ENCODE peak calls at places on chromosomes 11 and 22, in four cellular contexts. E, M, Q and O are unnamed samples.
A peak's percentile ranks its signal among the peaks of the same experiment; 100 is the strongest.

GRCh38 chr11:109752212-109752825 is 330.3 kb downstream of the C11orf87 start:
- DNase-seq in E (no peak), M (no peak), Q (no peak), O (no peak)

GRCh38 chr11:824942-825341 is 2.8 kb upstream of the CRACR2B start:
- DNase-seq in E (no peak), M (no peak), Q (no peak), O (no peak)

GRCh38 chr11:104668797-104669463 is 229.3 kb downstream of the CASP12 start:
- DNase-seq in E (no peak), M (no peak), Q (peak; percentile 61), O (peak; percentile 88)

GRCh38 chr11:131278472-131278871 is 91.9 kb upstream of the NTM start:
- DNase-seq in E (no peak), M (no peak), Q (no peak), O (no peak)

GRCh38 chr11:76216536-76217326 is 10.4 kb upstream of the WNT11 start:
- DNase-seq in E (no peak), M (no peak), Q (no peak), O (peak; percentile 46)

GRCh38 chr11:109424893-109425292 is 2.9 kb downstream of the C11orf87 start:
- DNase-seq in E (peak; percentile 66), M (no peak), Q (no peak), O (no peak)

GRCh38 chr11:115778928-115779650 is 274.9 kb upstream of the CADM1 start:
- DNase-seq in E (no peak), M (no peak), Q (no peak), O (no peak)

GRCh38 chr11:75931124-75931523 is 116.1 kb downstream of the UVRAG start:
- DNase-seq in E (no peak), M (no peak), Q (peak; percentile 2), O (no peak)

GRCh38 chr11:31419669-31420068 is 50.0 kb downstream of the DNAJC24 start:
- DNase-seq in E (no peak), M (no peak), Q (no peak), O (no peak)

GRCh38 chr22:24525416-24526037 is 29.4 kb downstream of the GUCD1 start:
- DNase-seq in E (peak; percentile 85), M (peak; percentile 61), Q (peak; percentile 58), O (peak; percentile 72)

GRCh38 chr22:33864723-33865130 is 55.5 kb downstream of the LARGE1 start:
- DNase-seq in E (no peak), M (no peak), Q (no peak), O (no peak)

GRCh38 chr11:6397156-6397555 is 6.9 kb downstream of the SMPD1 start:
- DNase-seq in E (no peak), M (no peak), Q (no peak), O (peak; percentile 39)

GRCh38 chr11:78607691-78608090 is 33.0 kb upstream of the NARS2 start:
- DNase-seq in E (no peak), M (no peak), Q (no peak), O (no peak)

GRCh38 chr22:26610983-26611382 is 6.8 kb downstream of the CRYBB1 start:
- DNase-seq in E (no peak), M (no peak), Q (no peak), O (no peak)

GRCh38 chr11:57484141-57484710 is 23.9 kb downstream of the RTN4RL2 start:
- DNase-seq in E (no peak), M (no peak), Q (no peak), O (no peak)

GRCh38 chr11:111829185-111829968 is 42.0 kb downstream of the ALG9 start:
- DNase-seq in E (no peak), M (no peak), Q (no peak), O (no peak)

GRCh38 chr11:120061036-120061760 is 76.7 kb downstream of the TRIM29 start:
- DNase-seq in E (no peak), M (no peak), Q (no peak), O (no peak)

GRCh38 chr22:28547132-28547842 is 132.4 kb downstream of the TTC28 start:
- DNase-seq in E (no peak), M (no peak), Q (no peak), O (no peak)

GRCh38 chr11:130806746-130807145 is 109.5 kb downstream of the SNX19 start:
- DNase-seq in E (no peak), M (no peak), Q (no peak), O (no peak)

GRCh38 chr11:774873-775592 is 2.3 kb downstream of the GATD1 start:
- DNase-seq in E (peak; percentile 64), M (no peak), Q (no peak), O (no peak)

GRCh38 chr11:48004456-48004855 is 24.1 kb downstream of the PTPRJ start:
- DNase-seq in E (no peak), M (no peak), Q (no peak), O (no peak)

GRCh38 chr11:61555051-61555969 is 25.6 kb downstream of the SYT7 start:
- DNase-seq in E (no peak), M (no peak), Q (no peak), O (peak; percentile 42)

GRCh38 chr11:74055938-74056337 is 47.1 kb upstream of the UCP3 start:
- DNase-seq in E (no peak), M (no peak), Q (peak; percentile 52), O (peak; percentile 29)

GRCh38 chr11:118628432-118628831 is 21.0 kb downstream of the PHLDB1 start:
- DNase-seq in E (no peak), M (no peak), Q (no peak), O (no peak)

GRCh38 chr11:118631109-118631508 is 23.7 kb downstream of the PHLDB1 start:
- DNase-seq in E (no peak), M (no peak), Q (no peak), O (no peak)

GRCh38 chr11:118628861-118629549 is 21.6 kb downstream of the PHLDB1 start:
- DNase-seq in E (no peak), M (no peak), Q (no peak), O (no peak)

GRCh38 chr11:118631510-118631909 is 24.1 kb downstream of the PHLDB1 start:
- DNase-seq in E (no peak), M (no peak), Q (no peak), O (no peak)

GRCh38 chr11:118629761-118630661 is 22.6 kb downstream of the PHLDB1 start:
- DNase-seq in E (no peak), M (no peak), Q (no peak), O (no peak)
- H3K4me3 ChIP-seq in E (no peak overlapping the region), M (no peak overlapping the region), Q (no peak overlapping the region), O (no peak overlapping the region)

GRCh38 chr22:38921126-38921525 is 36.3 kb upstream of the APOBEC3A start:
- DNase-seq in E (no peak), M (no peak), Q (no peak), O (no peak)
- H3K27ac ChIP-seq in E (no peak overlapping the region), M (no peak overlapping the region), Q (no peak overlapping the region), O (no peak overlapping the region)

GRCh38 chr22:20297414-20298109 is 22.3 kb downstream of the DGCR6L start:
- DNase-seq in E (no peak), M (no peak), Q (no peak), O (no peak)

GRCh38 chr22:20302438-20303228 is 17.2 kb downstream of the DGCR6L start:
- DNase-seq in E (no peak), M (no peak), Q (no peak), O (no peak)

GRCh38 chr22:20298803-20299735 is 20.8 kb downstream of the DGCR6L start:
- DNase-seq in E (peak; percentile 95), M (peak; percentile 87), Q (no peak), O (peak; percentile 89)

GRCh38 chr22:20298110-20298802 is 21.6 kb downstream of the DGCR6L start:
- DNase-seq in E (no peak), M (no peak), Q (no peak), O (no peak)

GRCh38 chr22:20299736-20300136 is 20.1 kb downstream of the DGCR6L start:
- DNase-seq in E (peak; percentile 84), M (no peak), Q (no peak), O (peak; percentile 40)
- H3K4me3 ChIP-seq in E (peak overlapping the region; percentile 60), M (peak overlapping the region; percentile 61), Q (peak overlapping the region; percentile 46), O (peak overlapping the region; percentile 54)

DNA sequence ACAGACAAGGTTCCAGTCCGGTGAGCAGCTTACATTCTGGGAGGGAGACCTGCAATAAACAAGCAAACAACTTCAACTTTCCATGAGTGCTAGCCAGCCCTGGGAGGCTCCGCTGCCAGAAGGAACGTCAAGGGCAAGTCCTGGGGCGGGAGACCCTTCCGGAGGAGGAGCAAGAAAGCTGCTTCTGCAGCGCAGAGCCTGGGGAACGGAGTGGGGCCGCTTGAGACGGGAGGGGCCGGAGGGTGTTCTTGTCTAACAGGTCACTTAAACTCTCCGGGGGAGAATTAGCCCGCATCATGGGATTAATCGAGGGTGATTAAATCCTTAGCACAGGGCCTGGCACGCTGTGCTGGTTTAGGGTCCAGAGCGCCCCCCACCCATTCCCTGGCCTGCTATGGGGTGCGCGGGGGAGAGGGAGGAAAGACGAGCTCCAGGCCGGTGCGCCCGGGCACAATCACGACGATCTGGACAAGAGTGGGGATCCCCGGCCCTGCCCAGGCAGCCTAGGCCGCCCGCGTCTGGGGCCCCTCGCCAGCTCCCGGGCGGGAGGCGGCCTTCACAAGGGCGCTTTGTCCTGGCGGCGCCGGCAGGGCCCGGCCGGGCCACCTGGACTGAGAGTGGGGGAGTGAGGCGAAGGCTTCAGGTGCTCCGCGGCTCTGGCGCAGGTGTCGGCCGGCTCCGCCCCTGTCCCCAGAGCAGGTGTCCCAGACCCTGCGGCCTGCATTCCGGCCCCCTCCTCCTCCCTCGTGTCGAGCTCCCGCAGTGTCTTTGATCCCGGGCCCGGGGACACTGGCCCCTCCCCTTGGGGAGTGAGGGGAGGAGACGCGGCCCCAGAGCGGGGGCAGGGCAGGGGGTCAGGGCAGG is 663 bp upstream of the LARGE2 start:
- DNase-seq in E (peak; percentile 91), M (no peak), Q (no peak), O (no peak)
- H3K27ac ChIP-seq in E (peak overlapping the region; percentile 84), M (no peak overlapping the region), Q (no peak overlapping the region), O (no peak overlapping the region)

GRCh38 chr11:22430286-22430685 is 92.1 kb downstream of the SLC17A6 start:
- DNase-seq in E (no peak), M (no peak), Q (no peak), O (no peak)

GRCh38 chr11:22432331-22433065 is 94.3 kb downstream of the SLC17A6 start:
- DNase-seq in E (no peak), M (no peak), Q (no peak), O (no peak)

GRCh38 chr11:22433517-22433916 is 95.3 kb downstream of the SLC17A6 start:
- DNase-seq in E (no peak), M (no peak), Q (no peak), O (no peak)

GRCh38 chr11:22431074-22431473 is 92.9 kb downstream of the SLC17A6 start:
- DNase-seq in E (no peak), M (no peak), Q (no peak), O (no peak)

GRCh38 chr11:22433066-22433450 is 94.9 kb downstream of the SLC17A6 start:
- DNase-seq in E (no peak), M (no peak), Q (no peak), O (no peak)
- H3K4me3 ChIP-seq in E (peak overlapping the region; percentile 27), M (no peak overlapping the region), Q (no peak overlapping the region), O (no peak overlapping the region)

DNA sequence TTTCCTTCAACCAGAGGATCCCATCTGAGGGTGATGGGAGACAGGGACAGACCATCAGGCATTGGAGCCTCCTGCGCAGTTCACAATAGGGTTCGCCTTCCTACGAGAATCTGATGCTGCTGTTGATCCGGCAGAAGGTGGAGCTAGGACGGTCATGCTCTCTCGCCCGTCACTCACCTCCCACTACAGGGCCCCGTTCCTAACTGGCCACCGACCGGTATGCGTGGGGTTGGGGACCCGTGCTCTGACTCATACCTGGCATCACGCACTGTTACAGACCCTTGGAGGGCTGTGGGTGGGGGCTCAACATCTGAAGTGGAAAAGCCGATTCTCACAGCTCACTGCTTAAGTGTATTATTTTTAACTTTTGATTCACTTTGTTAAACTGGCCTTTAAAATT is 402.3 kb downstream of the BRD1 start:
- DNase-seq in E (no peak), M (no peak), Q (no peak), O (no peak)
- H3K27ac ChIP-seq in E (no peak overlapping the region), M (no peak overlapping the region), Q (no peak overlapping the region), O (no peak overlapping the region)